ENCODE peak calls at places on chromosomes 1 and 21, in four cellular contexts. S, V, A and Y are unnamed samples.

GRCh38 chr1:22111620-22112019 is 31.3 kb downstream of the WNT4 start:
- DNase-seq in A (no peak), S (no peak), V (no peak), Y (no peak)

GRCh38 chr1:59354754-59355337 is 58.0 kb downstream of the FGGY start:
- DNase-seq in V (no peak), S (no peak), A (peak), Y (peak)

GRCh38 chr1:221793439-221794078 is 51.7 kb upstream of the DUSP10 start:
- DNase-seq in S (no peak), V (no peak), A (no peak), Y (no peak)

GRCh38 chr1:246608616-246609376 is 42.5 kb downstream of the CNST start:
- DNase-seq in V (peak), A (peak), S (peak), Y (peak)

GRCh38 chr1:194339451-194339850 is 1153.0 kb upstream of the B3GALT2 start:
- DNase-seq in A (no peak), V (no peak), S (no peak), Y (no peak)

GRCh38 chr1:177973585-177973984 is 3.7 kb upstream of the SEC16B start:
- DNase-seq in V (no peak), A (no peak), S (no peak), Y (no peak)

GRCh38 chr1:152870831-152871730 is 7.0 kb upstream of the SMCP start:
- DNase-seq in A (no peak), V (no peak), S (no peak), Y (peak)

GRCh38 chr1:78145105-78145580 is 99.4 kb downstream of the GIPC2 start:
- DNase-seq in S (peak), V (no peak), A (peak), Y (peak)

GRCh38 chr1:67833595-67833926 is 294 bp upstream of the GNG12 start:
- DNase-seq in V (no peak), A (no peak), S (peak), Y (no peak)

GRCh38 chr1:228379165-228379460 is 27.5 kb downstream of the TRIM11 start:
- DNase-seq in V (peak), S (peak), A (no peak), Y (no peak)

GRCh38 chr1:184945678-184946412 is 28.5 kb downstream of the NIBAN1 start:
- DNase-seq in S (no peak), A (no peak), V (no peak), Y (no peak)

GRCh38 chr21:45344576-45344975 is 56.9 kb upstream of the POFUT2 start:
- DNase-seq in V (no peak), S (no peak), A (no peak), Y (no peak)

DNA sequence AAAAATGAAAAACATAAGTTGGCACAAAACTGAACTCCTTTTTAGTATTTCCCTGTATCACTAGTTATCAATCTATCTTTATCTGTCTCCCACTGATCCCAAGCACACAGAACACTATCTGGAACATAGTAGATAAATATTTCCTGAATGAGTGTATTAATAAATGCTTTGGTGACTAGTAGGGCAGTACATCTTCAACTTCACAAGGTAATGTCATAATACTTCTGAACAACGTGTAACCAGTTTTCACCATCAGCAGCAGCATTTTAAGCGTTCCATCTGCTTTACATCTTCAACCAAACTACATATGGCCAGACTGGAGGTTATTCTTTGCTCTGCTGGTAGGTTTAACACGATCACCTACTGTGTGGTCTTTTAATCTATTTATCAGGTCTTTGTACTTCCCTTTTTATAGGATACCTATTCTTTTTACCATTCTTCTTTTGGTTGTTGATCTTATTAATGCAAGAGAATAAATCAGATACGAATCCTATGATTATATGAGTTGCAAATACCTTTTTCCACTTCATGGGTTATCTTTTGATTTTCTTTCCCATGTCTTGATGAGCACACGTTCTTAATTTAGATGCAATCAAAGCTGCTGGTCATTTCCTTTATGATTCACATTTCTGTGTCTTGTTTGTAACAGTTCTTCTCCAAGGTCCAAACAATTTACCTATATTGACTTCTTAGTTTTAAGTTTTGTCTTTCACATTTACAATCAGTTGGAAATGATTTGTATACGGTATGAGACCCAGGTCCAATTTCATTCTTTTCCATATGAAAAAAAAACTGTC is 16.3 kb downstream of the GPBP1L1 start:
- DNase-seq in S (no peak), A (no peak), V (no peak), Y (no peak)
- H3K4me3 ChIP-seq in S (no peak), A (no peak), V (no peak), Y (no peak)

GRCh38 chr1:118785246-118785645 is 202.9 kb downstream of the TBX15 start:
- DNase-seq in S (no peak), A (no peak), V (no peak), Y (peak)
- TF ChIP-seq CTCF in S (no peak), A (no peak), V (no peak), Y (no peak)

DNA sequence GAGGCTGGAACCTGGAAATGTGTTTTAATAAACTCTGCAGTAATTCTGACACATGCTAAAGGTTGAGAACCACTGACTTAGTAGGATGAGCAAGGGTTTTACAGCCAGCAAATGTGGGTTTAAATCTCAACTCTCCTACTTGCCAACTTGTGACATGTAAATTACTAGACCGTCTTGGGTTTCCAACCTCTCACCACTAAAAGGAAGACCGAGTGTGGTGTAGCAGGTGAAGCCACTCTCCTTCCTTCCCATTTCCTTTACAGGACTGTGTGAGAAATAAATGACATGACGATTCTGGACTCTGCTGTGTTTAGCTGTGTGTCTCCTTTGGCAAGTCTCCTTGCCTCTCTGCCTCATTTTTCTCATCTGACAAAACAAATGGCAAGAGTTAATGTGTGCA is 49.5 kb upstream of the DNAJC6 start:
- DNase-seq in V (no peak), A (no peak), S (no peak), Y (no peak)
- H3K4me3 ChIP-seq in V (no peak), A (no peak), S (no peak), Y (no peak)

DNA sequence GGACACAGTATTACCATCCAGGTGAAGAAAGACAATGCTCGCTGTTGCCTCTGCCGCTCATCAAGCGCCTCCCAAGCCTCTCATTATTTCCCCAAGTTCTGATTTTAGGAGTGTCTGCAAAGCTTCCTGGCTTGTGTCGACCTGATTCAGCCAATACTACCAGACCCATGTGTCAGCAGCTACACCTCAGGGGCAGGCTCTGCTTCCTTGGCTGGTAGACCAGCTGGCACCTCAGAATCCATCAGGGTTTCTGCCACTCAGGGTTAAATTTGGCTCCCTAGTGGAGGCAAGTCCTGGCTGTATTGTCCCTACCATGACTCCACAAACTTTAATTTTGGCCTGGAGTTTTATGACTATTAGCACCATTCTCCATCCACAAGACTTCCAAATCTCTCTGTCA is 35.4 kb downstream of the SUSD4 start:
- DNase-seq in V (no peak), S (no peak), A (no peak), Y (no peak)
- TF ChIP-seq CTCF in V (no peak), S (no peak), A (no peak), Y (no peak)

DNA sequence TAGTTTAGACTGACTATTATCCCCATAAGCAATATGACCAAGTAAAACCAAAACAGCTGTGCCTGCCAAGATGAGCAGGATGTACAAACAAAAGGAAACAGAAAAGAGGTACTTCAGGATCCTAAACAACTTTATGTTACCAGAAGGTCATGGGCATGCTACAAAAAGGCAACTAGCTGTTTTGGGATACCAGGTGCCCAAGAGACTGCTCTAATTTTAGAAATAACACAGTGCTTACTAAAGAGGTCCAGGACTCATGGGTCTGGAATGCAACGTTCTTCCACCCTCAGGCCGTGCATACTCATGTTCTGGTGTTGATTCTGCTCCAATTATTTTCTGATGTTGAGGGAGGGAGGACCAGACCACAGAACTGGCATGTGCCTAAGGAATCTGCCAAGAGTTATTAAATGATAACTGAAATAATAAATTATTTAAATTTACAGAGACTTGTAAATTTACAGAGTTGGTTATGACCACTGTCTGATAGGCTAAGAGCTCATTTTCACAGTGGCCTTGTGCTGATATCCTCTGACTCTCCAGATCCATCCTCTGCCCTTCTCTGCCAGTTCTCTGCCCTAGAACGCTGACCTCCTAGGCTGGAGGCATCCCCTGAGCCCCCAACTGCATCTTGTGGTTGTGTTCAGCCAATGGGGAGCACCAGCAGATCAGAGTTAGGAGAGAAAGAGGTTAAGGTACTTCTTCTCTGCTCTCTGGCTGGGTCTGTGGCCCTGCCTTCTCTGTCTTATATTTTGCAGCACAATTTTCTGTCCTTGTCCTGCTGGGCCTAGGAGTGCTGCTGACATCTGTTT is 37.7 kb upstream of the BCL10 start:
- DNase-seq in S (no peak), A (peak), V (no peak), Y (no peak)
- H3K4me3 ChIP-seq in S (no peak), A (no peak), V (no peak), Y (no peak)

GRCh38 chr21:39373634-39374033 is 24.7 kb upstream of the HMGN1 start:
- DNase-seq in V (no peak), A (no peak), S (no peak), Y (no peak)
- TF ChIP-seq CTCF in V (peak), A (peak), S (no peak), Y (peak)

GRCh38 chr1:38044224-38045215 is 2.1 kb downstream of the POU3F1 start:
- DNase-seq in A (no peak), S (no peak), V (peak), Y (no peak)

GRCh38 chr1:38047603-38048146 is 1.1 kb upstream of the POU3F1 start:
- DNase-seq in S (no peak), A (no peak), V (no peak), Y (no peak)

GRCh38 chr1:38046884-38047602 is 450 bp upstream of the POU3F1 start:
- DNase-seq in S (peak), V (peak), A (peak), Y (no peak)

GRCh38 chr1:38046333-38046883 is at the start of gene POU3F1:
- DNase-seq in A (no peak), V (no peak), S (no peak), Y (no peak)

GRCh38 chr1:38045431-38046332 is 911 bp downstream of the POU3F1 start:
- DNase-seq in S (no peak), V (peak), A (no peak), Y (no peak)
- H3K4me3 ChIP-seq in S (peak), V (no peak), A (no peak), Y (no peak)

DNA sequence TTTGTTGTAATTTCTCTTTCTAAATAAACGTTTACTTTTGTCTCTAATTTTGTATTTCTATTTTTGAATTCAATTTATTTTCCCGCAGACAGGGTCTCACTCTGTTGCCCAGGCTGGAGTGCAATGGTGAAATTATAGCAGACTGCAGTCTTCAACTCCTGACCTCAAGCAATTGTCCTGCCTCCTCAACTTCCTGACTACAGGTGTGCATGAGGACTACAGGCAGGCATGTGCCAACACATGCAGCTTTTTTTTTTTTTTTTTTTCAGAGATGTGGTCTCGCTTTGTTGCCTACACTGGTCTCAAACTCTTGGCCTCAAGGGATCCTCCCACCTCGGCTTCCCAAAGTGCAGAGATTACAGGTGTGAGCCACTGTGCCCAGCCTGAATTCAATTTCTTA is 36.7 kb upstream of the IL20 start:
- DNase-seq in V (no peak), S (no peak), A (no peak), Y (no peak)
- TF ChIP-seq CTCF in V (no peak), S (no peak), A (no peak), Y (peak)

DNA sequence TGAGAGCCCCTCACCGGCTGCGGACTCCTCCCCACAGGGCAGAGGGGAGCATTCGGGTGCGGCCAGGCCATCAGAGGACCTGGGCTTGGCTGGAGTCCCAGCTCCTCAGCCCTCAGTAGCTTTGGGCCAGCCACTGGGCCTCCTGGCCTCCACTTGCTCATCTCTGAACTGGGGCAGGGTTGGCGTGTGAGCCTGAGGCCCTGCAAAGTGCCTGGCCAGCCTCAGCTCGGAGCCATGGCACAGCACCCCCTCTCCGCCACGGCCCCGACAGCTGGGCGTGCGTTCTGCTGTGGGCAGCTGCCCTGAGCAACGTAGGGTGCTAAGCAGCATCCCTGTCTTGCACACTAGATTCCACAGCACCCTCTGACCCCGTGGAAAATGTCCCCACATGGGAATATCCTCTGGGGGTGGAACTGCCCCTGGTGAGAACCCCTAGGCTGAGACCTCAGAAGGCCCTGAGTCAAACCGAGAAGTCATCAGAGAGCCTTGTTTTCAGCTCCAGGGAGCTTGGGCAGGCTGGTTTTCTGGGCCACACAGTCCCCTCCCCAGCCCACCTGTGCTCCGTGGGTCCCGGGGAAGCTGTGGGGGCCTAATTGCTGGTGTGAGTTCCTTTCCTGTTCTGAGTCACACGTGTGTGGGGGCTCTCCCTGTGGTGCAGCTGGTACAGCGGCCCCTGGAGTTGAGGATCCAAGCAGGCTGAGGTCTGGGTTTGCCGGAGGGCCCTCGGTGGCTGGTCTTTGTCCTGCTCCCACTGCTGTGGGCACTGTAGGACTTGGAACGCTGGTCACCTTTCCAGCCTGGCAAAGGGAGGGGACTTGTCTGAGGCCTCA is 24.5 kb downstream of the TP73 start:
- DNase-seq in A (no peak), S (no peak), V (no peak), Y (no peak)
- H3K4me3 ChIP-seq in A (no peak), S (no peak), V (no peak), Y (no peak)